ENCODE peak calls at places on chromosomes 6 and 20, in ten cellular contexts. X, M, O, J, S, Q, T, L, D and A are unnamed samples.

GRCh38 chr20:50218987-50219435 is 28.4 kb downstream of the CEBPB start:
- DNase-seq in O (no peak), J (no peak), T (no peak), X (peak; percentile 44), S (no peak), M (no peak), D (no peak), Q (no peak), L (peak; percentile 84), A (no peak)

GRCh38 chr6:127026247-127026646 is 92.2 kb upstream of the RSPO3 start:
- DNase-seq in T (no peak), D (peak; percentile 71), X (no peak), L (no peak), O (no peak), Q (no peak), S (no peak), J (no peak), M (no peak), A (no peak)

GRCh38 chr6:127302728-127303675 is 36.3 kb downstream of the RNF146 start:
- DNase-seq in M (no peak), S (no peak), L (no peak), Q (peak; percentile 42), X (no peak), O (peak; percentile 77), D (no peak), J (no peak), T (peak; percentile 25), A (peak; percentile 42)

GRCh38 chr6:113169484-113169883 is 687.7 kb upstream of the MARCKS start:
- DNase-seq in J (no peak), O (no peak), Q (no peak), T (no peak), L (no peak), X (no peak), D (no peak), M (no peak), S (no peak), A (no peak)

GRCh38 chr20:13883425-13883824 is 98.6 kb downstream of the NDUFAF5 start:
- DNase-seq in M (peak; percentile 28), O (no peak), J (no peak), Q (no peak), X (no peak), D (no peak), L (no peak), S (no peak), T (no peak), A (no peak)

GRCh38 chr6:45703041-45703739 is 312.5 kb downstream of the CLIC5 start:
- DNase-seq in O (no peak), S (no peak), T (no peak), L (no peak), J (no peak), Q (no peak), D (peak; percentile 54), X (no peak), M (no peak), A (no peak)

GRCh38 chr6:152632383-152632782 is 4.8 kb downstream of the SYNE1 start:
- DNase-seq in J (no peak), O (no peak), X (no peak), M (no peak), S (no peak), T (no peak), L (no peak), Q (no peak), D (no peak), A (no peak)

GRCh38 chr6:135266675-135267074 is 85.6 kb downstream of the MYB start:
- DNase-seq in S (no peak), D (no peak), M (peak; percentile 57), T (no peak), L (no peak), J (no peak), Q (no peak), O (no peak), X (no peak), A (no peak)

GRCh38 chr6:161401910-161402309 is 128.0 kb upstream of the AGPAT4 start:
- DNase-seq in D (no peak), O (no peak), T (no peak), Q (no peak), J (no peak), X (no peak), S (no peak), M (no peak), L (no peak), A (no peak)

GRCh38 chr20:62850333-62850974 is 11.2 kb downstream of the TCFL5 start:
- DNase-seq in T (no peak), X (no peak), Q (no peak), O (no peak), S (no peak), J (no peak), D (no peak), L (no peak), M (no peak), A (no peak)

GRCh38 chr20:56865055-56865454 is 235.9 kb downstream of the TFAP2C start:
- DNase-seq in O (no peak), J (peak; percentile 88), Q (no peak), L (no peak), X (no peak), T (no peak), M (no peak), S (no peak), D (peak; percentile 40), A (no peak)

DNA sequence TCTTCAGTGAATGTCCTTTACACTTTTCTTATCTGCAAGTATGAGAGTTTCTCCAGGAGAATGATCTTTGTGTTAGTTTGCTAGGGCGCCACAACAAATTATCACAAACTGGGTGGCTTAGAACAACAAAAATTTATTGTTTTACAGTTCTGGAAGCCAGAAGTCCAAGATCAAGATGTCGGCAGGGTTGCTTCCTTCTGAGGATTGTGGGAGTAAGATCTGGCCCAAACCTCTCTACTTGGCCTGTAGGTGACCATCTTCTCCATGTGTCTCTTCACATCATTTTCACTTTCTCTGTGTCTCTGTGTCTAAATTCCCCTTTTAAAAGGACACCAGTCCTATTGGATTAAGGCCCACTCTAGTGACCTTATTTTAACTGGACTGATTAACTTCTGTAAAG is 103.0 kb downstream of the ADTRP start:
- DNase-seq in M (no peak), S (no peak), Q (no peak), D (no peak), J (no peak), L (no peak), X (no peak), T (no peak), O (no peak), A (no peak)
- TF ChIP-seq CTCF in M (no peak), S (no peak), Q (no peak), D (peak; percentile 55), J (no peak), L (no peak), X (no peak), T (peak; percentile 37), O (peak; percentile 55), A (no peak)

DNA sequence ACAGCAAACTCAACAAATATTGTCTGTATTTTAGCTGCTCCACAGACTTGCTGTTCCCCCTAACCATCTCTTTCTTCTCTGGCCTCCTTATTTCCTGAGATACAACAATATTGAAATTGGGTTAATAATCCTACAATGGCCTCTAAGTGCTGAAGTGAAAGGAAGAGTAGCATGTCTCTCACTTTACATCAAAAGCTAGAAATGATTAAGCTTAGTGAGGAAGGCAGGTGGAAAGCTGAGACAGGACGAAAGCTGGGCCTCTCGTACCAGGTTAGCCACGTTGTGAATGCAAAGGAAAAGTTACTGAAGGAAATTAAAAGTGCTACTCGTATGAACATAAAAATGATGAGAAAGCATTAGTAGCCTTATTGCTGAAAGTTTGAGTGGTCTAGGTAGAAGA is 63.8 kb downstream of the ELOVL5 start:
- DNase-seq in T (no peak), L (no peak), M (no peak), Q (no peak), X (no peak), J (no peak), S (no peak), D (no peak), O (no peak), A (no peak)
- TF ChIP-seq CTCF in T (no peak), L (no peak), M (no peak), Q (no peak), X (no peak), J (no peak), S (no peak), D (no peak), O (no peak), A (no peak)

GRCh38 chr20:3047486-3048419 is 1.9 kb downstream of the MRPS26 start:
- DNase-seq in D (no peak), O (no peak), T (no peak), Q (no peak), M (no peak), L (no peak), X (no peak), J (no peak), S (no peak), A (no peak)

GRCh38 chr20:3046677-3047462 is 1.0 kb downstream of the MRPS26 start:
- DNase-seq in L (no peak), Q (no peak), S (no peak), M (no peak), T (no peak), O (no peak), J (no peak), X (peak; percentile 59), D (peak; percentile 45), A (peak; percentile 43)

GRCh38 chr20:3045816-3046676 is at the start of gene MRPS26:
- DNase-seq in L (peak; percentile 93), T (peak; percentile 97), M (peak; percentile 94), S (peak; percentile 92), X (peak; percentile 96), J (peak; percentile 96), D (peak; percentile 64), O (peak; percentile 90), Q (peak; percentile 66), A (peak; percentile 94)

DNA sequence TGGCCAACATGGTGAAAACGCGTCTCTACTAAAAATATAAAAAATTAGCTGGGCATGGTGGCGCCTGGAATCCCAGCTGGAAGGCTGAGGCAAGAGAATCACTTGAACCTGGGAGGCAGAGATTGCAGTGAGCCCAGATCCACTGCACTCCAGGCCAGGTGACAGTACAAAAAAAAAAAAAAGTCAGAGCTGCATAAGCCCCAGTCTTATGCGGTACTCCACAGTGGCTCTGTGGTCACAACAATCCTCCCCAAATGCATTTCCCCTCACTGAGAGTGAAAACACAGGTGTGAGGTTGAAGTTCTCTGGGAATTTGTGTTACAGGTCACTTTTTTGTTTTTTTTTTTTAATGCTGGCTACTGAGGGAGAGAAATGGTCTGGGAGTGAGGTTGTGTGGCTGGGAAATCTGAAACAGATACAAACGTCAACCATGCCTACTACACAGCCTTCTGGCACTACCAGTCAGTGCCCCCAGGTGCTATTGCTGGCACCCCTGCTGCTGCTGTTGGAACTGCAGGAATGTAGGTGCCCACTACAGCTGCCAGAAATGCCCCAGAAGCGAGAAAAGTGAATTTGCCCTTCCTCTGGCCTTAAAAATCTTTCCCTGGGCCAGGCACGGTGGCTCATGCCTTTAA is 5.7 kb downstream of the MRPS26 start:
- DNase-seq in X (no peak), Q (no peak), D (no peak), L (no peak), T (no peak), O (no peak), M (no peak), S (no peak), J (no peak), A (no peak)
- TF ChIP-seq CTCF in X (no peak), Q (no peak), D (no peak), L (no peak), T (no peak), O (no peak), M (no peak), S (no peak), J (no peak), A (no peak)

DNA sequence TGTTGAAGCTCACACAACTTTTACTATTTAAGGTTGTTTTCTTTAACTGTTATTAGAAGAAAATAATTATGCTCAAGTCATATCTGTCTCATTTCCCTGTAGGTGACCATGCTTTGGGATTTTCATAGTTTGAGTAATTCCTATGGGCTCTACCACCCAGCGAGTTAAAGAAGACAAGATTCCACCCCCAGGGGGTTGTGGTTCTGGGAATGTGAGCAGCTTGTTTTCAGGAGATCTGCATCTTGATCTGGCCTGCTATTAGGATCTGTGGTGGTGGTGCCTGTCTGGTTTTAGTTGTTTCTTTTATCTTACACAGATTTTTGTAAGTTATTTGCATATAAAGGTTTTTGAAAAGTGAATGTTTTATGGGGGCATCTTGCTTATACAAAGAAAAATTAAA is 20.2 kb upstream of the REV3L start:
- DNase-seq in X (no peak), S (no peak), L (no peak), Q (no peak), T (peak; percentile 58), J (no peak), O (no peak), D (no peak), M (no peak), A (no peak)
- TF ChIP-seq CTCF in X (no peak), S (no peak), L (no peak), Q (no peak), T (no peak), J (no peak), O (no peak), D (no peak), M (no peak), A (no peak)